ENCODE peak calls at places on chromosomes 12 and 14, in nine cellular contexts. One of them, this sample, is unnamed.
A peak's percentile ranks its signal among the peaks of the same experiment; 100 is the strongest.

GRCh38 chr12:40078201-40078730 is 27.6 kb downstream of the SLC2A13 start:
- DNase-seq in neural progenitor cell: no peak
- DNase-seq in stomach: no peak
- DNase-seq in HFFc6: no peak
- DNase-seq in GM06990: no peak
- DNase-seq in tibial artery: no peak
- DNase-seq in mesothelial cell of epicardium: no peak
- DNase-seq in heart right ventricle: no peak
- DNase-seq in OCI-LY7: no peak
- DNase-seq in this sample: no peak

GRCh38 chr12:24530689-24531088 is 418.2 kb downstream of the BCAT1 start:
- DNase-seq in HFFc6: no peak
- DNase-seq in mesothelial cell of epicardium: no peak
- DNase-seq in GM06990: no peak
- DNase-seq in tibial artery: no peak
- DNase-seq in OCI-LY7: no peak
- DNase-seq in neural progenitor cell: no peak
- DNase-seq in stomach: no peak
- DNase-seq in heart right ventricle: no peak
- DNase-seq in this sample: no peak

GRCh38 chr12:63124778-63125177 is 26.2 kb downstream of the AVPR1A start:
- DNase-seq in mesothelial cell of epicardium: no peak
- DNase-seq in GM06990: no peak
- DNase-seq in tibial artery: no peak
- DNase-seq in OCI-LY7: no peak
- DNase-seq in HFFc6: no peak
- DNase-seq in heart right ventricle: no peak
- DNase-seq in stomach: no peak
- DNase-seq in neural progenitor cell: no peak
- DNase-seq in this sample: peak; percentile 10

GRCh38 chr14:91387996-91388395 is 29.6 kb downstream of the CCDC88C start:
- DNase-seq in heart right ventricle: no peak
- DNase-seq in HFFc6: no peak
- DNase-seq in mesothelial cell of epicardium: no peak
- DNase-seq in neural progenitor cell: no peak
- DNase-seq in GM06990: no peak
- DNase-seq in stomach: no peak
- DNase-seq in OCI-LY7: no peak
- DNase-seq in tibial artery: no peak
- DNase-seq in this sample: no peak

GRCh38 chr12:6082613-6083012 is 41.9 kb downstream of the VWF start:
- DNase-seq in HFFc6: no peak
- DNase-seq in GM06990: no peak
- DNase-seq in mesothelial cell of epicardium: no peak
- DNase-seq in heart right ventricle: no peak
- DNase-seq in stomach: no peak
- DNase-seq in tibial artery: peak; percentile 7
- DNase-seq in OCI-LY7: no peak
- DNase-seq in neural progenitor cell: no peak
- DNase-seq in this sample: no peak

GRCh38 chr12:66194122-66194521 is 5.1 kb downstream of the IRAK3 start:
- DNase-seq in tibial artery: no peak
- DNase-seq in neural progenitor cell: no peak
- DNase-seq in HFFc6: no peak
- DNase-seq in heart right ventricle: no peak
- DNase-seq in OCI-LY7: no peak
- DNase-seq in stomach: no peak
- DNase-seq in GM06990: no peak
- DNase-seq in mesothelial cell of epicardium: no peak
- DNase-seq in this sample: no peak

GRCh38 chr14:99093532-99094517 is 178.2 kb downstream of the BCL11B start:
- DNase-seq in heart right ventricle: no peak
- DNase-seq in HFFc6: no peak
- DNase-seq in stomach: no peak
- DNase-seq in neural progenitor cell: peak; percentile 73
- DNase-seq in tibial artery: no peak
- DNase-seq in GM06990: no peak
- DNase-seq in OCI-LY7: no peak
- DNase-seq in mesothelial cell of epicardium: no peak
- DNase-seq in this sample: no peak

GRCh38 chr14:104361101-104361591 is 218.4 kb upstream of the C14orf180 start:
- DNase-seq in mesothelial cell of epicardium: no peak
- DNase-seq in tibial artery: peak; percentile 15
- DNase-seq in heart right ventricle: no peak
- DNase-seq in stomach: peak; percentile 25
- DNase-seq in GM06990: no peak
- DNase-seq in HFFc6: no peak
- DNase-seq in neural progenitor cell: no peak
- DNase-seq in OCI-LY7: no peak
- DNase-seq in this sample: no peak

GRCh38 chr14:65131176-65131765 is 29.0 kb upstream of the MAX start:
- DNase-seq in heart right ventricle: no peak
- DNase-seq in tibial artery: no peak
- DNase-seq in GM06990: no peak
- DNase-seq in OCI-LY7: no peak
- DNase-seq in stomach: no peak
- DNase-seq in neural progenitor cell: no peak
- DNase-seq in mesothelial cell of epicardium: no peak
- DNase-seq in HFFc6: peak; percentile 51
- DNase-seq in this sample: peak; percentile 54

GRCh38 chr14:50801706-50802105 is 29.3 kb downstream of the NIN start:
- DNase-seq in mesothelial cell of epicardium: no peak
- DNase-seq in heart right ventricle: no peak
- DNase-seq in HFFc6: peak; percentile 60
- DNase-seq in tibial artery: no peak
- DNase-seq in OCI-LY7: no peak
- DNase-seq in stomach: no peak
- DNase-seq in neural progenitor cell: no peak
- DNase-seq in GM06990: no peak
- DNase-seq in this sample: peak; percentile 25

GRCh38 chr12:47032644-47033043 is 46.8 kb upstream of the PCED1B start:
- DNase-seq in neural progenitor cell: peak; percentile 59
- DNase-seq in GM06990: no peak
- DNase-seq in stomach: no peak
- DNase-seq in tibial artery: no peak
- DNase-seq in OCI-LY7: peak; percentile 60
- DNase-seq in mesothelial cell of epicardium: no peak
- DNase-seq in heart right ventricle: no peak
- DNase-seq in HFFc6: peak; percentile 55
- DNase-seq in this sample: peak; percentile 87

GRCh38 chr12:25458047-25458552 is 95.0 kb downstream of the LMNTD1 start:
- DNase-seq in HFFc6: peak; percentile 99
- DNase-seq in mesothelial cell of epicardium: no peak
- DNase-seq in OCI-LY7: no peak
- DNase-seq in tibial artery: peak; percentile 36
- DNase-seq in GM06990: no peak
- DNase-seq in neural progenitor cell: no peak
- DNase-seq in stomach: no peak
- DNase-seq in heart right ventricle: no peak
- DNase-seq in this sample: peak; percentile 90

GRCh38 chr12:119988440-119988787 is 622 bp upstream of the BICDL1 start:
- DNase-seq in mesothelial cell of epicardium: no peak
- DNase-seq in neural progenitor cell: no peak
- DNase-seq in OCI-LY7: no peak
- DNase-seq in stomach: no peak
- DNase-seq in GM06990: no peak
- DNase-seq in HFFc6: peak; percentile 29
- DNase-seq in heart right ventricle: no peak
- DNase-seq in tibial artery: no peak
- DNase-seq in this sample: peak; percentile 53

GRCh38 chr12:24133385-24133784 is 183.9 kb upstream of the SOX5 start:
- DNase-seq in heart right ventricle: no peak
- DNase-seq in HFFc6: no peak
- DNase-seq in tibial artery: no peak
- DNase-seq in OCI-LY7: no peak
- DNase-seq in stomach: no peak
- DNase-seq in mesothelial cell of epicardium: no peak
- DNase-seq in neural progenitor cell: peak; percentile 76
- DNase-seq in GM06990: no peak
- DNase-seq in this sample: no peak

GRCh38 chr12:131867891-131868675 is 26.3 kb upstream of the ULK1 start:
- DNase-seq in stomach: no peak
- DNase-seq in tibial artery: no peak
- DNase-seq in heart right ventricle: no peak
- DNase-seq in HFFc6: no peak
- DNase-seq in mesothelial cell of epicardium: no peak
- DNase-seq in OCI-LY7: no peak
- DNase-seq in neural progenitor cell: no peak
- DNase-seq in GM06990: no peak
- DNase-seq in this sample: no peak

GRCh38 chr14:66085224-66085623 is 400.9 kb upstream of the CCDC196 start:
- DNase-seq in GM06990: no peak
- DNase-seq in neural progenitor cell: no peak
- DNase-seq in mesothelial cell of epicardium: no peak
- DNase-seq in OCI-LY7: no peak
- DNase-seq in HFFc6: no peak
- DNase-seq in tibial artery: no peak
- DNase-seq in stomach: no peak
- DNase-seq in heart right ventricle: no peak
- DNase-seq in this sample: no peak

GRCh38 chr14:99231850-99232401 is 40.1 kb downstream of the BCL11B start:
- DNase-seq in heart right ventricle: no peak
- DNase-seq in stomach: no peak
- DNase-seq in neural progenitor cell: peak; percentile 85
- DNase-seq in mesothelial cell of epicardium: peak; percentile 71
- DNase-seq in GM06990: no peak
- DNase-seq in OCI-LY7: no peak
- DNase-seq in tibial artery: no peak
- DNase-seq in HFFc6: no peak
- DNase-seq in this sample: no peak

DNA sequence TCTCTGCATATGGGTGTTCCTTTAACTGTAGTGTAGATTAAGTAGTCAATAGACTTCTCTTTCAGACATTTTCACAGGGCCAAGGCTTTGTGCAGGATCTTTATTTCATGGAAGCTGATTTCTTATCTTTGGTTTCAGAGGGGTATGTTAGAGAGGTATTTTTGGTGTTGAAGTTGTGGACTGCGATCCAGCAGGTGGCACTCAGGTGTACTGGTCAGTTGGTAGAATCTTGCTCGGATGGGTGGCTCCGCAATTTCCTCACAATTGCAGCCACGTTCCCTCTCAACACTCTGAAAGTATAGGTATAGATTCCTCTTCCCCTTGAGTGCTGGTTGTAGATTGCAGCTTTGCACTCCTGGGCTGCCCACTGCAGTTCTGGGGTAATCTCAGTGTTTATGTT is 44.3 kb downstream of the OSBPL8 start:
- DNase-seq in neural progenitor cell: no peak
- DNase-seq in tibial artery: no peak
- DNase-seq in mesothelial cell of epicardium: no peak
- DNase-seq in heart right ventricle: no peak
- DNase-seq in GM06990: no peak
- DNase-seq in HFFc6: no peak
- DNase-seq in stomach: no peak
- DNase-seq in OCI-LY7: no peak
- DNase-seq in this sample: no peak
- TF ChIP-seq CTCF in neural progenitor cell: no peak
- TF ChIP-seq CTCF in tibial artery: no peak
- TF ChIP-seq CTCF in mesothelial cell of epicardium: no peak
- TF ChIP-seq CTCF in heart right ventricle: no peak
- TF ChIP-seq CTCF in GM06990: no peak
- TF ChIP-seq CTCF in HFFc6: no peak
- TF ChIP-seq CTCF in stomach: no peak
- TF ChIP-seq CTCF in OCI-LY7: no peak
- TF ChIP-seq CTCF in this sample: no peak

GRCh38 chr14:22460461-22461195 is 128.4 kb downstream of the DAD1 start:
- DNase-seq in neural progenitor cell: no peak
- DNase-seq in GM06990: peak; percentile 39
- DNase-seq in OCI-LY7: no peak
- DNase-seq in mesothelial cell of epicardium: no peak
- DNase-seq in HFFc6: no peak
- DNase-seq in heart right ventricle: no peak
- DNase-seq in tibial artery: no peak
- DNase-seq in stomach: no peak
- DNase-seq in this sample: peak; percentile 55
- TF ChIP-seq CTCF in neural progenitor cell: no peak
- TF ChIP-seq CTCF in GM06990: no peak
- TF ChIP-seq CTCF in OCI-LY7: no peak
- TF ChIP-seq CTCF in mesothelial cell of epicardium: no peak
- TF ChIP-seq CTCF in HFFc6: no peak
- TF ChIP-seq CTCF in heart right ventricle: no peak
- TF ChIP-seq CTCF in tibial artery: no peak
- TF ChIP-seq CTCF in stomach: no peak
- TF ChIP-seq CTCF in this sample: no peak

GRCh38 chr12:67562513-67563287 is 85.8 kb upstream of the DYRK2 start:
- DNase-seq in tibial artery: no peak
- DNase-seq in heart right ventricle: no peak
- DNase-seq in stomach: no peak
- DNase-seq in HFFc6: no peak
- DNase-seq in OCI-LY7: no peak
- DNase-seq in GM06990: no peak
- DNase-seq in neural progenitor cell: no peak
- DNase-seq in mesothelial cell of epicardium: no peak
- DNase-seq in this sample: peak; percentile 12

GRCh38 chr12:67559751-67560150 is 88.8 kb upstream of the DYRK2 start:
- DNase-seq in OCI-LY7: no peak
- DNase-seq in neural progenitor cell: no peak
- DNase-seq in stomach: no peak
- DNase-seq in tibial artery: no peak
- DNase-seq in GM06990: no peak
- DNase-seq in heart right ventricle: no peak
- DNase-seq in HFFc6: no peak
- DNase-seq in mesothelial cell of epicardium: no peak
- DNase-seq in this sample: no peak

DNA sequence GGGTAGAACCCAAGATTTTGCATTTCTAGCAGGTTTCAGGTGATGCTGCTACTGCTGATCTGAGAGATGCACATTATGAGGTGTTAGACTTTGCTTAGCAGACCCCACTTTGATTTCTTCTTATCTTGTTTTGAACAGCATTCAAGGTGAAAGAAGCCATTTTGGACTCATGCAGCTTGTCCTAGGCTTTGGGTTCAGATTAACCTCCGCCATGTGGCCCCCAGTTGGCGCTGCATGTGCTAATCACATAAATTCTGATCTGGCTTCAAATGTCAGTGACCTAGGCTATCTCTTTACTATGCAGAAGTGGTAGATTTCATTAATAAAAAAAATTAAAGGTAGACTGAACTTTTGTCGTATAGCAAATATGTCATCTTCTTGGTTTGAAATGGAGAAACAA is 89.8 kb upstream of the DYRK2 start:
- DNase-seq in tibial artery: no peak
- DNase-seq in OCI-LY7: peak; percentile 3
- DNase-seq in GM06990: no peak
- DNase-seq in mesothelial cell of epicardium: no peak
- DNase-seq in neural progenitor cell: no peak
- DNase-seq in heart right ventricle: no peak
- DNase-seq in HFFc6: no peak
- DNase-seq in stomach: no peak
- DNase-seq in this sample: no peak
- TF ChIP-seq CTCF in tibial artery: no peak
- TF ChIP-seq CTCF in OCI-LY7: peak; percentile 19
- TF ChIP-seq CTCF in GM06990: no peak
- TF ChIP-seq CTCF in mesothelial cell of epicardium: no peak
- TF ChIP-seq CTCF in neural progenitor cell: no peak
- TF ChIP-seq CTCF in heart right ventricle: no peak
- TF ChIP-seq CTCF in HFFc6: no peak
- TF ChIP-seq CTCF in stomach: no peak
- TF ChIP-seq CTCF in this sample: no peak

DNA sequence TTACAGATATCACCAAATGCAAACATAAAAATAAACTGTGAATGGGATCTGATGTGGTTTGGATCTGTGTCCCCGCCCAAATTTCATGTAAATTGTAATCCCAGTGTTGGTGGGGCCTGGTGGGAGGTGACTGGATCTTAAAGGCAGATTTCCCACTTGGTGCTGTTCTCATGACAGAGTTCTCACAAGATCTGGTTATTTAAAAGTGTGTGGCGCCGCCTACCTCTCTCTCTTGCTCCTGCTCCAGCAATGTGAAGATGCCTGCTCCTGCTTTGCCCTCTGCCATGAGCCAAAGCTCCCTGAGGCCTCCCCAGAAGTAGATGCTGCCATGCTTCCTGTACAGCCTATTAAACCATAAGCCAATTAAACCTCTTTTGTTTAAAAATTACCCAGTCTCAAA is 47.8 kb downstream of the SLC25A21 start:
- DNase-seq in HFFc6: no peak
- DNase-seq in GM06990: no peak
- DNase-seq in tibial artery: no peak
- DNase-seq in OCI-LY7: no peak
- DNase-seq in stomach: no peak
- DNase-seq in mesothelial cell of epicardium: no peak
- DNase-seq in heart right ventricle: no peak
- DNase-seq in neural progenitor cell: peak; percentile 31
- DNase-seq in this sample: peak; percentile 41
- TF ChIP-seq CTCF in HFFc6: peak; percentile 45
- TF ChIP-seq CTCF in GM06990: no peak
- TF ChIP-seq CTCF in tibial artery: no peak
- TF ChIP-seq CTCF in OCI-LY7: no peak
- TF ChIP-seq CTCF in stomach: no peak
- TF ChIP-seq CTCF in mesothelial cell of epicardium: no peak
- TF ChIP-seq CTCF in heart right ventricle: no peak
- TF ChIP-seq CTCF in neural progenitor cell: peak; percentile 38
- TF ChIP-seq CTCF in this sample: peak; percentile 35

This sample was measured in choroid plexus epithelial cell.